ENCODE peak calls at places on chromosomes 11 and 22, in eight cellular contexts. P is AG08396, M is A549, B is mammary epithelial cell, A is substantia nigra, F is osteocyte, T is AML-193, E is endothelial cell. Q is an unnamed sample.

GRCh38 chr11:10387209-10388083 is 67.6 kb upstream of the AMPD3 start:
- DNase-seq in M (no peak), F (peak; percentile 85), A (no peak), P (peak; percentile 56), T (no peak), E (no peak), B (no peak), Q (peak; percentile 34)

GRCh38 chr11:112318193-112318592 is 57.5 kb upstream of the PLET1 start:
- DNase-seq in P (peak; percentile 70), B (peak; percentile 90), E (no peak), F (no peak), M (peak; percentile 68), A (no peak), T (no peak), Q (peak; percentile 27)

GRCh38 chr11:35811783-35812182 is 132.1 kb upstream of the LDLRAD3 start:
- DNase-seq in B (no peak), T (peak; percentile 20), M (no peak), P (no peak), F (no peak), A (no peak), E (no peak), Q (no peak)

GRCh38 chr22:42623301-42623751 is 8.6 kb upstream of the POLDIP3 start:
- DNase-seq in A (no peak), M (no peak), B (no peak), P (no peak), T (no peak), F (no peak), E (no peak), Q (no peak)

GRCh38 chr22:23984430-23984829 is 4.5 kb downstream of the GSTT2 start:
- DNase-seq in A (no peak), E (no peak), M (peak; percentile 58), F (no peak), B (peak; percentile 36), P (no peak), T (no peak), Q (peak; percentile 16)

GRCh38 chr22:50423956-50424355 is 50.9 kb downstream of the SBF1 start:
- DNase-seq in E (no peak), T (no peak), P (no peak), F (no peak), A (no peak), M (no peak), B (no peak), Q (no peak)

GRCh38 chr11:17388609-17389204 is at the start of gene KCNJ11:
- DNase-seq in P (no peak), F (no peak), M (no peak), A (no peak), B (no peak), T (no peak), E (no peak), Q (no peak)

GRCh38 chr22:29375436-29376076 is 12.8 kb downstream of the AP1B1 start:
- DNase-seq in B (no peak), P (no peak), A (no peak), E (no peak), T (no peak), F (no peak), M (no peak), Q (no peak)

GRCh38 chr22:47287516-47287915 is 525.1 kb downstream of the TBC1D22A start:
- DNase-seq in T (no peak), E (no peak), F (no peak), B (no peak), P (no peak), M (no peak), A (no peak), Q (no peak)

GRCh38 chr11:76551400-76551799 is 106.6 kb downstream of the EMSY start:
- DNase-seq in A (no peak), B (no peak), M (no peak), P (no peak), E (no peak), F (no peak), T (no peak), Q (peak; percentile 57)

GRCh38 chr11:1307998-1308744 is 1.3 kb downstream of the TOLLIP start:
- DNase-seq in P (peak; percentile 51), A (no peak), E (no peak), F (peak; percentile 71), T (no peak), M (no peak), B (peak; percentile 33), Q (no peak)

GRCh38 chr11:66268953-66269906 is 791 bp downstream of the RAB1B start:
- DNase-seq in P (peak; percentile 63), B (no peak), T (peak; percentile 51), A (no peak), M (peak; percentile 45), F (no peak), E (no peak), Q (peak; percentile 62)

GRCh38 chr11:2708151-2708581 is 8.4 kb upstream of the KCNQ1OT1 start:
- DNase-seq in B (no peak), E (no peak), F (no peak), T (no peak), P (peak; percentile 47), A (no peak), M (no peak), Q (no peak)

GRCh38 chr11:72446929-72447753 is 12.8 kb upstream of the CLPB start:
- DNase-seq in F (no peak), E (peak; percentile 24), T (peak; percentile 82), M (peak; percentile 76), P (peak; percentile 58), B (peak; percentile 61), A (no peak), Q (peak; percentile 22)

GRCh38 chr11:71204294-71204693 is 48.1 kb downstream of the SHANK2 start:
- DNase-seq in M (no peak), A (no peak), P (no peak), B (no peak), E (no peak), T (no peak), F (no peak), Q (no peak)

GRCh38 chr11:112884012-112884767 is 77.0 kb upstream of the NCAM1 start:
- DNase-seq in A (no peak), E (no peak), M (no peak), P (no peak), T (no peak), F (no peak), B (no peak), Q (no peak)

GRCh38 chr11:47257518-47258316 is at the start of gene NR1H3:
- DNase-seq in E (peak; percentile 84), F (no peak), A (no peak), M (peak; percentile 55), P (peak; percentile 76), B (peak; percentile 14), T (peak; percentile 44), Q (peak; percentile 9)

Q was measured in trophoblast cell.